ENCODE peak calls at places on chromosome 1, in seven cellular contexts. I is ovary, T is AG09309, D is small intestine, Q is fibroblast of the aortic adventitia, A is psoas muscle, S is fibroblast of mammary gland. K is an unnamed sample.

GRCh38 chr1:206415913-206416312 is 54.4 kb upstream of the IKBKE start:
- DNase-seq in I (no peak), T (no peak), D (no peak), Q (peak; percentile 57), A (no peak), S (no peak), K (no peak)

GRCh38 chr1:233988963-233989696 is 84.7 kb downstream of the SLC35F3 start:
- DNase-seq in I (no peak), T (no peak), D (no peak), Q (no peak), A (no peak), S (no peak), K (no peak)

GRCh38 chr1:201622824-201623223 is 83.9 kb downstream of the NAV1 start:
- DNase-seq in I (peak; percentile 29), T (no peak), D (no peak), Q (no peak), A (no peak), S (no peak), K (no peak)

GRCh38 chr1:109784551-109785252 is 21.0 kb upstream of the EPS8L3 start:
- DNase-seq in I (peak; percentile 5), T (no peak), D (no peak), Q (no peak), A (peak; percentile 23), S (no peak), K (no peak)

GRCh38 chr1:172144445-172145060 is 275.9 kb upstream of the C1orf105 start:
- DNase-seq in I (peak; percentile 87), T (peak; percentile 97), D (peak; percentile 2), Q (peak; percentile 99), A (peak; percentile 84), S (peak; percentile 99), K (peak; percentile 89)

GRCh38 chr1:225445644-225446297 is 17.9 kb upstream of the LBR start:
- DNase-seq in I (no peak), T (no peak), D (no peak), Q (no peak), A (no peak), S (no peak), K (no peak)

GRCh38 chr1:167794043-167794442 is 72.3 kb downstream of the MPZL1 start:
- DNase-seq in I (no peak), T (no peak), D (no peak), Q (no peak), A (no peak), S (no peak), K (no peak)

GRCh38 chr1:87123610-87124009 is 205.1 kb upstream of the LMO4 start:
- DNase-seq in I (no peak), T (no peak), D (no peak), Q (no peak), A (no peak), S (no peak), K (no peak)

GRCh38 chr1:23930861-23931471 is 17.8 kb upstream of the CNR2 start:
- DNase-seq in I (no peak), T (peak; percentile 78), D (no peak), Q (peak; percentile 65), A (no peak), S (peak; percentile 75), K (no peak)

GRCh38 chr1:59699227-59699847 is 115.4 kb upstream of the HOOK1 start:
- DNase-seq in I (no peak), T (no peak), D (peak; percentile 61), Q (peak; percentile 75), A (no peak), S (peak; percentile 65), K (no peak)

GRCh38 chr1:226248091-226248490 is 24.6 kb downstream of the MIXL1 start:
- DNase-seq in I (no peak), T (peak; percentile 17), D (no peak), Q (peak; percentile 69), A (no peak), S (peak; percentile 29), K (no peak)

GRCh38 chr1:154405762-154406571 is 824 bp downstream of the IL6R start:
- DNase-seq in I (peak; percentile 77), T (peak; percentile 20), D (peak; percentile 68), Q (peak; percentile 58), A (peak; percentile 96), S (peak; percentile 77), K (peak; percentile 97)

GRCh38 chr1:5793516-5793915 is 198.7 kb downstream of the NPHP4 start:
- DNase-seq in I (no peak), T (no peak), D (no peak), Q (no peak), A (no peak), S (no peak), K (no peak)

GRCh38 chr1:24191860-24192259 is 4.8 kb upstream of the IFNLR1 start:
- DNase-seq in I (no peak), T (no peak), D (peak; percentile 77), Q (peak; percentile 23), A (no peak), S (peak; percentile 75), K (no peak)

GRCh38 chr1:39001516-39002389 is 10.7 kb downstream of the AKIRIN1 start:
- DNase-seq in I (no peak), T (no peak), D (no peak), Q (no peak), A (no peak), S (no peak), K (no peak)

GRCh38 chr1:5911157-5911556 is 81.1 kb downstream of the NPHP4 start:
- DNase-seq in I (no peak), T (no peak), D (no peak), Q (no peak), A (no peak), S (no peak), K (peak; percentile 39)

GRCh38 chr1:36824390-36824861 is 209.9 kb downstream of the GRIK3 start:
- DNase-seq in I (no peak), T (no peak), D (no peak), Q (no peak), A (no peak), S (no peak), K (peak; percentile 42)

GRCh38 chr1:24117722-24118409 is 5.9 kb upstream of the MYOM3 start:
- DNase-seq in I (no peak), T (no peak), D (peak; percentile 67), Q (peak; percentile 64), A (peak; percentile 38), S (peak; percentile 52), K (no peak)

GRCh38 chr1:44650159-44650831 is 24.0 kb downstream of the TMEM53 start:
- DNase-seq in I (no peak), T (no peak), D (peak; percentile 94), Q (no peak), A (peak; percentile 79), S (no peak), K (peak; percentile 72)

GRCh38 chr1:78070210-78070609 is 24.4 kb downstream of the GIPC2 start:
- DNase-seq in I (no peak), T (no peak), D (no peak), Q (no peak), A (no peak), S (no peak), K (no peak)

GRCh38 chr1:245512181-245512888 is 357.6 kb downstream of the KIF26B start:
- DNase-seq in I (no peak), T (no peak), D (no peak), Q (peak; percentile 56), A (no peak), S (peak; percentile 31), K (no peak)

GRCh38 chr1:237199026-237199425 is 157.0 kb downstream of the RYR2 start:
- DNase-seq in I (no peak), T (no peak), D (no peak), Q (no peak), A (no peak), S (no peak), K (no peak)

GRCh38 chr1:42523171-42523570 is 60.1 kb downstream of the CCDC30 start:
- DNase-seq in I (no peak), T (no peak), D (no peak), Q (no peak), A (no peak), S (no peak), K (no peak)

GRCh38 chr1:50972766-50973165 is 2.7 kb downstream of the CDKN2C start:
- DNase-seq in I (no peak), T (no peak), D (no peak), Q (peak; percentile 51), A (no peak), S (no peak), K (no peak)

GRCh38 chr1:219257751-219258150 is 84.1 kb downstream of the LYPLAL1 start:
- DNase-seq in I (no peak), T (no peak), D (peak; percentile 57), Q (no peak), A (no peak), S (no peak), K (no peak)
- H3K4me3 ChIP-seq in I (no peak overlapping the region), T (no peak overlapping the region), D (no peak overlapping the region), Q (no peak overlapping the region), A (no peak overlapping the region), S (no peak overlapping the region), K (no peak overlapping the region)

DNA sequence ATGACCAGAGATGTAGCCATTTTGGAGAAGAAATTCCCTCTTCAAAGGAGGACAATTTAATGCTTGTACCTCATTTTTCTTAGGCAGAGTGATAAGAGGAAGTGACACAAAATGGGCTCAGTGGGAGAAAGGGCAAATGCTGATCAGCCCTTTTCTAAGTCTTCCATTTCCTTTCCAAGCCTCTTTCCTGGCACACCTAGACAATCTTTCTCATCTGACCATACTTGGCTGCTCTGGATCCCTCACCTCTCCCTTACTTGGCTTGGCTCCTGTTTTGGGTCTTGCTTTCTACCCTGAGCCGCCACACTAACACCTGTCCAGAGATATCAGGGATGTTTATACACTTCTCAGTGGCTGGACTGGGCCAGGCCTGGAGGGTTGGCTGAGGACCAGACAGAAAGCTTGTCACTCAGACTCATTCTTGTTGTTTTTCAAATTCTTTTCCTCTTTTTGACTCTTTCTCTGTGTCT is 13.1 kb downstream of the TXNIP start:
- DNase-seq in I (no peak), T (no peak), D (peak; percentile 60), Q (no peak), A (peak; percentile 86), S (no peak), K (no peak)
- H3K4me3 ChIP-seq in I (no peak overlapping the region), T (no peak overlapping the region), D (no peak overlapping the region), Q (no peak overlapping the region), A (peak overlapping the region; percentile 49), S (no peak overlapping the region), K (no peak overlapping the region)

GRCh38 chr1:209585197-209585596 is 1.7 kb downstream of the CAMK1G start:
- DNase-seq in I (no peak), T (no peak), D (peak; percentile 6), Q (no peak), A (no peak), S (no peak), K (no peak)
- H3K4me3 ChIP-seq in I (no peak overlapping the region), T (peak overlapping the region; percentile 16), D (no peak overlapping the region), Q (no peak overlapping the region), A (no peak overlapping the region), S (no peak overlapping the region), K (no peak overlapping the region)

DNA sequence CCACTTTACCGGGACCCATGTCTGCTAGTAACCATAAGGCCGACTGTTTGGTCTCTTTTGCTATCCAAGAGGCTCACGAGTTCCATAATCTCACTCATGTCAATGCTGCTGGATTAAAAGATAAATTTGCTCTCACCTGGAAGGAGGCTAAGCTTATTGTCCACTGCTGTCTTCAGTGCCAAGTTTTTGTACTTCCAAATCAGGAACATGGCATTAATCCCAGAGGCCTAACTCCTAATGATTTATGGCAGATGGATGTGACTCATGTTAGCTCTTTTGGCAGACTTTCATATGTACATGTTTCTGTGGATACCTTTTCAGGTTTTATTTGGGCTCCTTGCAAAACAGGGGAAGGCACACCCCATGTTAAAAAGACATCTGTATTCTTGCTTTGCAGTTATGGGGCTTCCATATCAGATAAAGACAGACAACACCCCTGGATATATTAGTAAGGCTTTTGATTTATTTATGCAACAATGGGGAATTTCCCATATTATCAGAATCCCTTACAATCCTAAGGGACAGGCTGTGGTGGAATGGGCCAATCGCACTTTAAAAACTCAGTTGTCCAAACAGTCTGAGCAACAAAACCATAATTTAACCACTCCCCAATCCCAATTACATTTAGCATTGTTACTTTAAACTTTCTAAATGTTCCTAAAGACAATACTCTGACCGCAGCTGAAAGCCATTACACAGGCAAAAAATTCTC is 162.7 kb downstream of the IER5 start:
- DNase-seq in I (no peak), T (peak; percentile 23), D (peak; percentile 75), Q (peak; percentile 88), A (no peak), S (peak; percentile 86), K (no peak)
- H3K4me3 ChIP-seq in I (no peak overlapping the region), T (no peak overlapping the region), D (no peak overlapping the region), Q (no peak overlapping the region), A (no peak overlapping the region), S (no peak overlapping the region), K (no peak overlapping the region)

K was measured in aorta.